ENCODE peak calls at places on chromosomes 12 and 14, in six cellular contexts. K, Y, C, J, A and F are unnamed samples. For H3K4me1, the result is how much of the 10 kb centered on the place peaks cover.

GRCh38 chr12:122203301-122203967 is at the start of gene B3GNT4:
- DNase-seq in J (peak), K (no peak), A (peak), C (no peak), Y (peak), F (no peak)

GRCh38 chr12:14843425-14843887 is at the start of gene ART4:
- DNase-seq in J (no peak), K (no peak), Y (peak), A (no peak), C (peak), F (no peak)

GRCh38 chr12:67593871-67594330 is 54.6 kb upstream of the DYRK2 start:
- DNase-seq in A (no peak), C (no peak), Y (no peak), K (no peak), J (no peak), F (no peak)

GRCh38 chr12:47943492-47944359 is 19.7 kb upstream of the TMEM106C start:
- DNase-seq in Y (peak), K (no peak), A (peak), C (peak), J (no peak), F (no peak)

GRCh38 chr12:108442077-108442476 is 73.0 kb upstream of the FICD start:
- DNase-seq in K (no peak), J (no peak), C (no peak), A (no peak), Y (no peak), F (peak)

GRCh38 chr12:117968826-117969659 is at the start of gene KSR2:
- DNase-seq in C (peak), Y (peak), J (no peak), K (peak), A (peak), F (peak)

GRCh38 chr14:29035129-29035528 is 268.5 kb downstream of the FOXG1 start:
- DNase-seq in K (no peak), Y (no peak), A (no peak), J (no peak), C (no peak), F (no peak)

GRCh38 chr14:94028450-94028826 is 2.3 kb downstream of the OTUB2 start:
- DNase-seq in K (no peak), A (peak), J (no peak), Y (no peak), C (peak), F (no peak)

GRCh38 chr14:92625213-92625612 is 111.6 kb downstream of the RIN3 start:
- DNase-seq in C (no peak), K (no peak), J (peak), A (peak), Y (no peak), F (no peak)

GRCh38 chr12:103805961-103806360 is 35.1 kb downstream of the NT5DC3 start:
- DNase-seq in K (no peak), C (no peak), Y (no peak), J (no peak), A (no peak), F (no peak)

GRCh38 chr12:94650143-94651056 is at the start of gene TMCC3:
- DNase-seq in A (peak), K (peak), J (peak), C (no peak), Y (peak), F (peak)

GRCh38 chr12:119669744-119670472 is 2.0 kb downstream of the PRKAB1 start:
- DNase-seq in C (peak), Y (no peak), J (no peak), K (no peak), A (peak), F (no peak)

GRCh38 chr12:107748472-107748871 is 12.5 kb downstream of the PRDM4 start:
- DNase-seq in J (peak), K (no peak), Y (no peak), C (no peak), A (peak), F (no peak)

GRCh38 chr12:24270965-24271364 is 321.5 kb upstream of the SOX5 start:
- DNase-seq in Y (no peak), J (no peak), C (no peak), K (no peak), A (no peak), F (no peak)

GRCh38 chr14:85599939-85600338 is 70.0 kb downstream of the FLRT2 start:
- DNase-seq in C (no peak), A (no peak), Y (no peak), K (no peak), J (no peak), F (no peak)

GRCh38 chr12:117158911-117159310 is 31.4 kb downstream of the FBXO21 start:
- DNase-seq in K (no peak), C (no peak), Y (no peak), A (peak), J (no peak), F (no peak)

GRCh38 chr12:111451649-111452129 is 46.0 kb downstream of the SH2B3 start:
- DNase-seq in K (peak), Y (peak), J (peak), C (peak), A (peak), F (no peak)

GRCh38 chr14:59831121-59831730 is 39.4 kb downstream of the RTN1 start:
- DNase-seq in A (no peak), K (no peak), C (no peak), J (no peak), Y (no peak), F (no peak)

GRCh38 chr14:91919814-91920213 is 27.7 kb downstream of the FBLN5 start:
- DNase-seq in J (peak), K (no peak), C (no peak), A (no peak), Y (no peak), F (no peak)

GRCh38 chr12:118124333-118124874 is 11.5 kb upstream of the PEBP1 start:
- DNase-seq in A (no peak), Y (no peak), K (no peak), C (peak), J (no peak), F (no peak)

GRCh38 chr12:49944046-49944445 is 6.5 kb upstream of the AQP2 start:
- DNase-seq in A (no peak), Y (no peak), J (no peak), K (no peak), C (no peak), F (no peak)

GRCh38 chr12:49946086-49946485 is 4.5 kb upstream of the AQP2 start:
- DNase-seq in C (no peak), A (no peak), K (no peak), Y (no peak), J (no peak), F (no peak)

GRCh38 chr12:49946497-49946896 is 4.0 kb upstream of the AQP2 start:
- DNase-seq in C (no peak), Y (no peak), A (no peak), J (no peak), K (no peak), F (no peak)

GRCh38 chr12:49944718-49945117 is 5.8 kb upstream of the AQP2 start:
- DNase-seq in K (no peak), Y (no peak), J (no peak), A (no peak), C (no peak), F (no peak)

GRCh38 chr12:49945394-49946080 is 5.0 kb upstream of the AQP2 start:
- DNase-seq in A (peak), Y (peak), K (peak), C (peak), J (peak), F (peak)
- H3K4me3 ChIP-seq in A (no peak), Y (peak), K (peak), C (peak), J (no peak), F (peak)

GRCh38 chr14:54348001-54348611 is 48.7 kb upstream of the CDKN3 start:
- DNase-seq in Y (peak), C (peak), K (peak), A (peak), J (peak), F (no peak)

GRCh38 chr14:54347044-54347443 is 49.8 kb upstream of the CDKN3 start:
- DNase-seq in J (no peak), C (no peak), A (no peak), Y (no peak), K (no peak), F (no peak)

GRCh38 chr14:54348923-54349615 is 47.7 kb upstream of the CDKN3 start:
- DNase-seq in A (no peak), K (no peak), C (no peak), J (peak), Y (no peak), F (no peak)

GRCh38 chr14:54350196-54350595 is 46.6 kb upstream of the CDKN3 start:
- DNase-seq in C (no peak), A (no peak), K (no peak), J (peak), Y (no peak), F (no peak)

GRCh38 chr14:54349713-54350112 is 47.1 kb upstream of the CDKN3 start:
- DNase-seq in A (no peak), J (no peak), C (no peak), Y (no peak), K (no peak), F (no peak)
- H3K9ac ChIP-seq in A (no peak), J (no peak), C (no peak), Y (no peak), K (no peak), F (no peak)

GRCh38 chr14:68592948-68593347 is 199.9 kb downstream of the ZFP36L1 start:
- DNase-seq in J (no peak), A (no peak), K (no peak), Y (no peak), C (no peak), F (no peak)

GRCh38 chr14:68593806-68594536 is 198.9 kb downstream of the ZFP36L1 start:
- DNase-seq in C (peak), A (no peak), J (peak), Y (no peak), K (no peak), F (peak)

GRCh38 chr14:68590233-68590535 is 202.7 kb downstream of the ZFP36L1 start:
- DNase-seq in J (no peak), Y (no peak), K (no peak), A (no peak), C (no peak), F (no peak)

GRCh38 chr14:68589447-68590232 is 203.2 kb downstream of the ZFP36L1 start:
- DNase-seq in J (peak), Y (peak), C (no peak), A (no peak), K (no peak), F (no peak)

GRCh38 chr14:68591786-68592185 is 201.1 kb downstream of the ZFP36L1 start:
- DNase-seq in J (no peak), A (no peak), Y (no peak), K (no peak), C (no peak), F (no peak)
- H3K4me1 ChIP-seq in J (under half), A (under half), Y (under half), K (under half), C (half or more), F (under half)

GRCh38 chr12:3607039-3607719 is 116.2 kb downstream of the PRMT8 start:
- DNase-seq in C (no peak), J (no peak), K (no peak), A (no peak), Y (no peak), F (no peak)
- H3K4me3 ChIP-seq in C (no peak), J (no peak), K (no peak), A (no peak), Y (no peak), F (no peak)

GRCh38 chr12:58916891-58917570 is 3.3 kb downstream of the LRIG3 start:
- DNase-seq in Y (no peak), C (no peak), A (peak), K (no peak), J (peak), F (no peak)
- H3K9ac ChIP-seq in Y (no peak), C (no peak), A (peak), K (no peak), J (no peak), F (no peak)